ENCODE peak calls at places on chromosome 15, in five cellular contexts. One of them, this sample, is unnamed. For H3K4me1, the result is how much of the 10 kb centered on the place peaks cover.

GRCh38 chr15:35090104-35090807 is 5.2 kb upstream of the NANOGP8 start:
- DNase-seq in PC-3: no peak
- DNase-seq in HepG2: peak
- DNase-seq in CD8-positive, alpha-beta memory T cell: no peak
- DNase-seq in Peyer's patch: no peak
- DNase-seq in this sample: no peak

GRCh38 chr15:74988007-74988800 is 7.2 kb upstream of the SCAMP5 start:
- DNase-seq in CD8-positive, alpha-beta memory T cell: peak
- DNase-seq in HepG2: peak
- DNase-seq in Peyer's patch: peak
- DNase-seq in PC-3: peak
- DNase-seq in this sample: no peak

GRCh38 chr15:87267798-87268197 is 988.7 kb downstream of the NTRK3 start:
- DNase-seq in CD8-positive, alpha-beta memory T cell: no peak
- DNase-seq in PC-3: peak
- DNase-seq in Peyer's patch: no peak
- DNase-seq in HepG2: no peak
- DNase-seq in this sample: no peak

GRCh38 chr15:58521293-58521991 is 89.7 kb downstream of the LIPC start:
- DNase-seq in CD8-positive, alpha-beta memory T cell: no peak
- DNase-seq in Peyer's patch: no peak
- DNase-seq in HepG2: peak
- DNase-seq in PC-3: peak
- DNase-seq in this sample: no peak

GRCh38 chr15:73014904-73015303 is 37.4 kb upstream of the NEO1 start:
- DNase-seq in Peyer's patch: no peak
- DNase-seq in HepG2: no peak
- DNase-seq in PC-3: no peak
- DNase-seq in CD8-positive, alpha-beta memory T cell: no peak
- DNase-seq in this sample: no peak

GRCh38 chr15:73368301-73369072 is at the start of gene HCN4:
- DNase-seq in HepG2: no peak
- DNase-seq in PC-3: no peak
- DNase-seq in Peyer's patch: no peak
- DNase-seq in CD8-positive, alpha-beta memory T cell: no peak
- DNase-seq in this sample: no peak

GRCh38 chr15:90106522-90107117 is 4.4 kb upstream of the IDH2 start:
- DNase-seq in PC-3: peak
- DNase-seq in HepG2: no peak
- DNase-seq in Peyer's patch: no peak
- DNase-seq in CD8-positive, alpha-beta memory T cell: no peak
- DNase-seq in this sample: no peak

GRCh38 chr15:70083946-70084345 is 13.8 kb downstream of the TLE3 start:
- DNase-seq in Peyer's patch: no peak
- DNase-seq in CD8-positive, alpha-beta memory T cell: no peak
- DNase-seq in PC-3: no peak
- DNase-seq in HepG2: no peak
- DNase-seq in this sample: no peak

GRCh38 chr15:72961326-72961725 is 90.9 kb upstream of the NEO1 start:
- DNase-seq in PC-3: no peak
- DNase-seq in Peyer's patch: peak
- DNase-seq in CD8-positive, alpha-beta memory T cell: no peak
- DNase-seq in HepG2: no peak
- DNase-seq in this sample: no peak

GRCh38 chr15:55816017-55816416 is 73.1 kb upstream of the PRTG start:
- DNase-seq in Peyer's patch: no peak
- DNase-seq in PC-3: no peak
- DNase-seq in CD8-positive, alpha-beta memory T cell: no peak
- DNase-seq in HepG2: no peak
- DNase-seq in this sample: no peak

GRCh38 chr15:75403892-75404291 is 35.5 kb upstream of the MAN2C1 start:
- DNase-seq in CD8-positive, alpha-beta memory T cell: no peak
- DNase-seq in HepG2: no peak
- DNase-seq in PC-3: no peak
- DNase-seq in Peyer's patch: no peak
- DNase-seq in this sample: no peak

GRCh38 chr15:78866824-78867223 is 5.9 kb upstream of the MORF4L1 start:
- DNase-seq in HepG2: no peak
- DNase-seq in CD8-positive, alpha-beta memory T cell: no peak
- DNase-seq in Peyer's patch: no peak
- DNase-seq in PC-3: no peak
- DNase-seq in this sample: no peak

GRCh38 chr15:50884583-50884982 is 23.9 kb upstream of the AP4E1 start:
- DNase-seq in Peyer's patch: no peak
- DNase-seq in HepG2: no peak
- DNase-seq in CD8-positive, alpha-beta memory T cell: no peak
- DNase-seq in PC-3: peak
- DNase-seq in this sample: no peak

GRCh38 chr15:76930831-76931396 is 635 bp upstream of the RCN2 start:
- DNase-seq in HepG2: no peak
- DNase-seq in PC-3: no peak
- DNase-seq in Peyer's patch: no peak
- DNase-seq in CD8-positive, alpha-beta memory T cell: no peak
- DNase-seq in this sample: no peak

GRCh38 chr15:94670436-94671034 is 439.2 kb downstream of the MCTP2 start:
- DNase-seq in HepG2: peak
- DNase-seq in Peyer's patch: no peak
- DNase-seq in PC-3: peak
- DNase-seq in CD8-positive, alpha-beta memory T cell: no peak
- DNase-seq in this sample: no peak

GRCh38 chr15:35557544-35557943 is 11.6 kb upstream of the DPH6 start:
- DNase-seq in HepG2: peak
- DNase-seq in PC-3: peak
- DNase-seq in Peyer's patch: no peak
- DNase-seq in CD8-positive, alpha-beta memory T cell: no peak
- DNase-seq in this sample: no peak

GRCh38 chr15:80595391-80595790 is 99.7 kb upstream of the ABHD17C start:
- DNase-seq in CD8-positive, alpha-beta memory T cell: no peak
- DNase-seq in HepG2: peak
- DNase-seq in Peyer's patch: no peak
- DNase-seq in PC-3: peak
- DNase-seq in this sample: no peak

GRCh38 chr15:53710906-53711305 is 48.6 kb downstream of the WDR72 start:
- DNase-seq in PC-3: no peak
- DNase-seq in CD8-positive, alpha-beta memory T cell: no peak
- DNase-seq in Peyer's patch: no peak
- DNase-seq in HepG2: no peak
- DNase-seq in this sample: no peak

GRCh38 chr15:86162172-86162591 is 82.5 kb downstream of the AGBL1 start:
- DNase-seq in PC-3: no peak
- DNase-seq in HepG2: no peak
- DNase-seq in Peyer's patch: no peak
- DNase-seq in CD8-positive, alpha-beta memory T cell: no peak
- DNase-seq in this sample: no peak

GRCh38 chr15:50256188-50257041 is 9.1 kb downstream of the HDC start:
- DNase-seq in Peyer's patch: no peak
- DNase-seq in PC-3: peak
- DNase-seq in CD8-positive, alpha-beta memory T cell: no peak
- DNase-seq in HepG2: no peak
- DNase-seq in this sample: no peak

GRCh38 chr15:96234109-96234892 is 96.2 kb upstream of the NR2F2 start:
- DNase-seq in HepG2: no peak
- DNase-seq in CD8-positive, alpha-beta memory T cell: no peak
- DNase-seq in PC-3: peak
- DNase-seq in Peyer's patch: no peak
- DNase-seq in this sample: no peak

GRCh38 chr15:52557242-52557641 is 11.6 kb downstream of the ARPP19 start:
- DNase-seq in PC-3: no peak
- DNase-seq in HepG2: no peak
- DNase-seq in Peyer's patch: no peak
- DNase-seq in CD8-positive, alpha-beta memory T cell: no peak
- DNase-seq in this sample: no peak

GRCh38 chr15:60520041-60520824 is 41.3 kb upstream of the ICE2 start:
- DNase-seq in CD8-positive, alpha-beta memory T cell: no peak
- DNase-seq in Peyer's patch: no peak
- DNase-seq in HepG2: no peak
- DNase-seq in PC-3: peak
- DNase-seq in this sample: no peak

GRCh38 chr15:98177950-98178848 is 217.7 kb downstream of the ARRDC4 start:
- DNase-seq in PC-3: peak
- DNase-seq in Peyer's patch: no peak
- DNase-seq in HepG2: peak
- DNase-seq in CD8-positive, alpha-beta memory T cell: no peak
- DNase-seq in this sample: peak

GRCh38 chr15:32979710-32980109 is 214.8 kb downstream of the FMN1 start:
- DNase-seq in PC-3: peak
- DNase-seq in CD8-positive, alpha-beta memory T cell: no peak
- DNase-seq in HepG2: no peak
- DNase-seq in Peyer's patch: no peak
- DNase-seq in this sample: no peak

GRCh38 chr15:63928185-63928852 is 94.6 kb upstream of the HERC1 start:
- DNase-seq in PC-3: no peak
- DNase-seq in Peyer's patch: no peak
- DNase-seq in HepG2: peak
- DNase-seq in CD8-positive, alpha-beta memory T cell: no peak
- DNase-seq in this sample: no peak

GRCh38 chr15:32641517-32642059 is at the start of gene SCG5:
- DNase-seq in HepG2: no peak
- DNase-seq in Peyer's patch: peak
- DNase-seq in CD8-positive, alpha-beta memory T cell: no peak
- DNase-seq in PC-3: no peak
- DNase-seq in this sample: no peak

GRCh38 chr15:36926422-36926815 is 173.9 kb downstream of the MEIS2 start:
- DNase-seq in Peyer's patch: no peak
- DNase-seq in PC-3: no peak
- DNase-seq in CD8-positive, alpha-beta memory T cell: no peak
- DNase-seq in HepG2: no peak
- DNase-seq in this sample: no peak

GRCh38 chr15:34584321-34584668 is 844 bp upstream of the GOLGA8B start:
- DNase-seq in Peyer's patch: no peak
- DNase-seq in CD8-positive, alpha-beta memory T cell: no peak
- DNase-seq in HepG2: no peak
- DNase-seq in PC-3: no peak
- DNase-seq in this sample: no peak

GRCh38 chr15:83108266-83109219 is 1.1 kb downstream of the TM6SF1 start:
- DNase-seq in PC-3: no peak
- DNase-seq in HepG2: no peak
- DNase-seq in Peyer's patch: no peak
- DNase-seq in CD8-positive, alpha-beta memory T cell: no peak
- DNase-seq in this sample: no peak

GRCh38 chr15:84715442-84716035 is 400 bp downstream of the SEC11A start:
- DNase-seq in PC-3: peak
- DNase-seq in HepG2: no peak
- DNase-seq in CD8-positive, alpha-beta memory T cell: peak
- DNase-seq in Peyer's patch: peak
- DNase-seq in this sample: no peak

GRCh38 chr15:24269166-24269571 is 406.4 kb upstream of the NPAP1 start:
- DNase-seq in CD8-positive, alpha-beta memory T cell: no peak
- DNase-seq in Peyer's patch: no peak
- DNase-seq in HepG2: no peak
- DNase-seq in PC-3: no peak
- DNase-seq in this sample: no peak

GRCh38 chr15:80264031-80264430 is 12.0 kb upstream of the CTXND1 start:
- DNase-seq in CD8-positive, alpha-beta memory T cell: no peak
- DNase-seq in HepG2: no peak
- DNase-seq in PC-3: peak
- DNase-seq in Peyer's patch: no peak
- DNase-seq in this sample: no peak

GRCh38 chr15:91694131-91694828 is 159.2 kb upstream of the SLCO3A1 start:
- DNase-seq in PC-3: no peak
- DNase-seq in HepG2: no peak
- DNase-seq in Peyer's patch: no peak
- DNase-seq in CD8-positive, alpha-beta memory T cell: no peak
- DNase-seq in this sample: no peak

GRCh38 chr15:40331026-40331425 is 7.5 kb downstream of the INAFM2 start:
- DNase-seq in CD8-positive, alpha-beta memory T cell: no peak
- DNase-seq in HepG2: no peak
- DNase-seq in PC-3: no peak
- DNase-seq in Peyer's patch: no peak
- DNase-seq in this sample: no peak
- H3K4me1 ChIP-seq in CD8-positive, alpha-beta memory T cell: under half
- H3K4me1 ChIP-seq in HepG2: under half
- H3K4me1 ChIP-seq in PC-3: under half
- H3K4me1 ChIP-seq in Peyer's patch: under half
- H3K4me1 ChIP-seq in this sample: under half

GRCh38 chr15:68015244-68015643 is 38.9 kb upstream of the PIAS1 start:
- DNase-seq in Peyer's patch: no peak
- DNase-seq in HepG2: no peak
- DNase-seq in CD8-positive, alpha-beta memory T cell: no peak
- DNase-seq in PC-3: no peak
- DNase-seq in this sample: no peak

GRCh38 chr15:68012911-68013310 is 41.2 kb upstream of the PIAS1 start:
- DNase-seq in CD8-positive, alpha-beta memory T cell: no peak
- DNase-seq in HepG2: no peak
- DNase-seq in PC-3: no peak
- DNase-seq in Peyer's patch: no peak
- DNase-seq in this sample: no peak

GRCh38 chr15:68014219-68014618 is 39.9 kb upstream of the PIAS1 start:
- DNase-seq in Peyer's patch: no peak
- DNase-seq in PC-3: no peak
- DNase-seq in CD8-positive, alpha-beta memory T cell: no peak
- DNase-seq in HepG2: no peak
- DNase-seq in this sample: no peak

GRCh38 chr15:68010366-68010765 is 43.7 kb upstream of the PIAS1 start:
- DNase-seq in Peyer's patch: no peak
- DNase-seq in CD8-positive, alpha-beta memory T cell: no peak
- DNase-seq in HepG2: no peak
- DNase-seq in PC-3: no peak
- DNase-seq in this sample: no peak
- H3K27ac ChIP-seq in Peyer's patch: no peak
- H3K27ac ChIP-seq in CD8-positive, alpha-beta memory T cell: no peak
- H3K27ac ChIP-seq in HepG2: no peak
- H3K27ac ChIP-seq in PC-3: no peak
- H3K27ac ChIP-seq in this sample: no peak

GRCh38 chr15:56985871-56986270 is 67.4 kb downstream of the TCF12 start:
- DNase-seq in CD8-positive, alpha-beta memory T cell: no peak
- DNase-seq in HepG2: no peak
- DNase-seq in PC-3: no peak
- DNase-seq in Peyer's patch: no peak
- DNase-seq in this sample: no peak
- H3K4me1 ChIP-seq in CD8-positive, alpha-beta memory T cell: under half
- H3K4me1 ChIP-seq in HepG2: half or more
- H3K4me1 ChIP-seq in PC-3: under half
- H3K4me1 ChIP-seq in Peyer's patch: under half
- H3K4me1 ChIP-seq in this sample: under half

DNA sequence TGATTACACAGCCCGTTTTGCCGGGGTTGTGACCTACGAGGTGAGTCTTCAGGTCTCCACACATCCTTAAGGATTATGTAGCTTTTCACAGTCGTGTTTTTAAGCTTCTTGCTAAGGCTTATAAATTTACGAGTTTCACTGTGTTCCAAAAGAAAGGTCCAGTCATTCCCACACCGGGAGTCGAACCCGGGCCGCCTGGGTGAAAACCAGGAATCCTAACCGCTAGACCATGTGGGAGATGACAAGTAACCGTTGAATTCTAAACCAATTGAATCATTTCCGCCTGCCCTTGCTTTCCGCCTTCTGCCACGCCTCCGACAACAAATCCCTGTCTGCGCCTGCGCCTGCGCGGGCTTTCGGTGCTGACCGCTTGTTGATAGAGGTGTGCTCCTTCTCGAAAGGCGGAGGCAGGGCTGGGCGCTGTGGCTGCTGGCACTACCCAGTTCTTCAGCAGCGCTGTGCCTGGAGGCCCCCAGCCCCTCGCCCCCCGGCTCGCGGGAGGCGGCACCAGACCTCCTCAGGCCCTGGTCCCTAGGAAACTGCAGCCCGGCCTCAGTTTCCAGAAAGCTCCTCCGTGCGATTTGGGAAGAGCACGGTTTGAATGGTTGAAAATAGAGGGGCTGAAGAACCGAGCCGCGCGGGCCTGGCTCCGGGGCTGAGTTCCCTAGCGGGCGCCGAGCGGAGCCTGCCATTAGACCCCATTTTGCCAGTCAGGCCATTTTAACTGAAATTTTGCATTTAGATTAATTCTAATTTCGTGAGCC is 219.1 kb upstream of the ATP10A start:
- DNase-seq in CD8-positive, alpha-beta memory T cell: peak
- DNase-seq in HepG2: peak
- DNase-seq in Peyer's patch: peak
- DNase-seq in PC-3: peak
- DNase-seq in this sample: peak
- H3K27ac ChIP-seq in CD8-positive, alpha-beta memory T cell: peak
- H3K27ac ChIP-seq in HepG2: peak
- H3K27ac ChIP-seq in Peyer's patch: peak
- H3K27ac ChIP-seq in PC-3: peak
- H3K27ac ChIP-seq in this sample: peak